ENCODE peak calls at places on chromosome 13, in ten cellular contexts. One of them, this sample, is unnamed.

GRCh38 chr13:28535734-28536133 is 40.8 kb upstream of the FLT1 start:
- DNase-seq in upper lobe of right lung: no peak
- DNase-seq in psoas muscle: no peak
- DNase-seq in heart left ventricle: no peak
- DNase-seq in WERI-Rb-1: no peak
- DNase-seq in colonic mucosa: no peak
- DNase-seq in cardiac muscle cell: no peak
- DNase-seq in small intestine: no peak
- DNase-seq in HCT116: no peak
- DNase-seq in body of pancreas: no peak
- DNase-seq in this sample: no peak

GRCh38 chr13:26686285-26686684 is 74.3 kb downstream of the GPR12 start:
- DNase-seq in psoas muscle: no peak
- DNase-seq in colonic mucosa: no peak
- DNase-seq in HCT116: no peak
- DNase-seq in small intestine: no peak
- DNase-seq in cardiac muscle cell: no peak
- DNase-seq in heart left ventricle: no peak
- DNase-seq in upper lobe of right lung: no peak
- DNase-seq in body of pancreas: no peak
- DNase-seq in WERI-Rb-1: no peak
- DNase-seq in this sample: no peak

GRCh38 chr13:31051999-31052398 is 109.7 kb downstream of the HSPH1 start:
- DNase-seq in WERI-Rb-1: peak; percentile 42
- DNase-seq in colonic mucosa: no peak
- DNase-seq in psoas muscle: no peak
- DNase-seq in HCT116: peak; percentile 28
- DNase-seq in cardiac muscle cell: no peak
- DNase-seq in small intestine: no peak
- DNase-seq in body of pancreas: no peak
- DNase-seq in heart left ventricle: no peak
- DNase-seq in upper lobe of right lung: no peak
- DNase-seq in this sample: no peak

GRCh38 chr13:30745917-30746686 is 10.8 kb downstream of the ALOX5AP start:
- DNase-seq in HCT116: no peak
- DNase-seq in colonic mucosa: peak; percentile 81
- DNase-seq in WERI-Rb-1: no peak
- DNase-seq in upper lobe of right lung: no peak
- DNase-seq in psoas muscle: no peak
- DNase-seq in cardiac muscle cell: peak; percentile 51
- DNase-seq in heart left ventricle: no peak
- DNase-seq in body of pancreas: peak; percentile 46
- DNase-seq in small intestine: peak; percentile 93
- DNase-seq in this sample: no peak

GRCh38 chr13:110428281-110428680 is 121.2 kb downstream of the COL4A2 start:
- DNase-seq in psoas muscle: no peak
- DNase-seq in colonic mucosa: no peak
- DNase-seq in body of pancreas: no peak
- DNase-seq in HCT116: no peak
- DNase-seq in cardiac muscle cell: no peak
- DNase-seq in heart left ventricle: no peak
- DNase-seq in small intestine: no peak
- DNase-seq in upper lobe of right lung: no peak
- DNase-seq in WERI-Rb-1: no peak
- DNase-seq in this sample: no peak

GRCh38 chr13:37640499-37640898 is 41.9 kb upstream of the POSTN start:
- DNase-seq in WERI-Rb-1: peak; percentile 16
- DNase-seq in psoas muscle: no peak
- DNase-seq in upper lobe of right lung: no peak
- DNase-seq in colonic mucosa: no peak
- DNase-seq in heart left ventricle: no peak
- DNase-seq in body of pancreas: no peak
- DNase-seq in cardiac muscle cell: peak; percentile 89
- DNase-seq in small intestine: peak; percentile 2
- DNase-seq in HCT116: no peak
- DNase-seq in this sample: no peak

GRCh38 chr13:73708393-73708985 is 425.7 kb downstream of the KLF12 start:
- DNase-seq in heart left ventricle: no peak
- DNase-seq in small intestine: peak; percentile 87
- DNase-seq in colonic mucosa: peak; percentile 77
- DNase-seq in psoas muscle: no peak
- DNase-seq in WERI-Rb-1: peak; percentile 60
- DNase-seq in cardiac muscle cell: peak; percentile 84
- DNase-seq in body of pancreas: peak; percentile 67
- DNase-seq in HCT116: peak; percentile 57
- DNase-seq in upper lobe of right lung: no peak
- DNase-seq in this sample: no peak

GRCh38 chr13:65606622-65607021 is 1623.5 kb downstream of the PCDH9 start:
- DNase-seq in heart left ventricle: no peak
- DNase-seq in HCT116: no peak
- DNase-seq in colonic mucosa: no peak
- DNase-seq in WERI-Rb-1: no peak
- DNase-seq in upper lobe of right lung: no peak
- DNase-seq in body of pancreas: no peak
- DNase-seq in cardiac muscle cell: peak; percentile 72
- DNase-seq in psoas muscle: no peak
- DNase-seq in small intestine: no peak
- DNase-seq in this sample: no peak

GRCh38 chr13:101970339-101970738 is 431.5 kb downstream of the FGF14 start:
- DNase-seq in body of pancreas: no peak
- DNase-seq in WERI-Rb-1: no peak
- DNase-seq in heart left ventricle: no peak
- DNase-seq in colonic mucosa: no peak
- DNase-seq in HCT116: no peak
- DNase-seq in upper lobe of right lung: no peak
- DNase-seq in psoas muscle: no peak
- DNase-seq in cardiac muscle cell: no peak
- DNase-seq in small intestine: no peak
- DNase-seq in this sample: no peak

GRCh38 chr13:35714096-35714495 is 237.6 kb upstream of the MAB21L1 start:
- DNase-seq in psoas muscle: no peak
- DNase-seq in upper lobe of right lung: no peak
- DNase-seq in body of pancreas: no peak
- DNase-seq in heart left ventricle: no peak
- DNase-seq in WERI-Rb-1: peak; percentile 74
- DNase-seq in cardiac muscle cell: no peak
- DNase-seq in colonic mucosa: no peak
- DNase-seq in small intestine: no peak
- DNase-seq in HCT116: no peak
- DNase-seq in this sample: no peak

GRCh38 chr13:107650081-107650701 is 565.1 kb downstream of the LIG4 start:
- DNase-seq in heart left ventricle: peak; percentile 25
- DNase-seq in psoas muscle: peak; percentile 55
- DNase-seq in colonic mucosa: peak; percentile 33
- DNase-seq in small intestine: peak; percentile 21
- DNase-seq in cardiac muscle cell: peak; percentile 68
- DNase-seq in upper lobe of right lung: peak; percentile 74
- DNase-seq in WERI-Rb-1: peak; percentile 87
- DNase-seq in body of pancreas: peak; percentile 35
- DNase-seq in HCT116: peak; percentile 6
- DNase-seq in this sample: peak; percentile 36

GRCh38 chr13:23618341-23618740 is 48.1 kb downstream of the TNFRSF19 start:
- DNase-seq in HCT116: no peak
- DNase-seq in colonic mucosa: no peak
- DNase-seq in body of pancreas: no peak
- DNase-seq in cardiac muscle cell: peak; percentile 97
- DNase-seq in psoas muscle: no peak
- DNase-seq in heart left ventricle: no peak
- DNase-seq in WERI-Rb-1: no peak
- DNase-seq in upper lobe of right lung: no peak
- DNase-seq in small intestine: no peak
- DNase-seq in this sample: no peak

GRCh38 chr13:62631614-62632013 is 1216.0 kb upstream of the PCDH20 start:
- DNase-seq in upper lobe of right lung: no peak
- DNase-seq in heart left ventricle: no peak
- DNase-seq in body of pancreas: no peak
- DNase-seq in colonic mucosa: no peak
- DNase-seq in small intestine: no peak
- DNase-seq in WERI-Rb-1: no peak
- DNase-seq in cardiac muscle cell: no peak
- DNase-seq in HCT116: no peak
- DNase-seq in psoas muscle: no peak
- DNase-seq in this sample: no peak

GRCh38 chr13:35826626-35827254 is 304.4 kb downstream of the DCLK1 start:
- DNase-seq in psoas muscle: no peak
- DNase-seq in WERI-Rb-1: no peak
- DNase-seq in upper lobe of right lung: no peak
- DNase-seq in small intestine: no peak
- DNase-seq in colonic mucosa: no peak
- DNase-seq in HCT116: peak; percentile 22
- DNase-seq in body of pancreas: no peak
- DNase-seq in cardiac muscle cell: no peak
- DNase-seq in heart left ventricle: no peak
- DNase-seq in this sample: no peak

GRCh38 chr13:45121421-45121820 is 1.1 kb downstream of the GTF2F2 start:
- DNase-seq in colonic mucosa: no peak
- DNase-seq in cardiac muscle cell: peak; percentile 40
- DNase-seq in psoas muscle: no peak
- DNase-seq in upper lobe of right lung: no peak
- DNase-seq in HCT116: peak; percentile 16
- DNase-seq in heart left ventricle: no peak
- DNase-seq in small intestine: no peak
- DNase-seq in body of pancreas: no peak
- DNase-seq in WERI-Rb-1: no peak
- DNase-seq in this sample: no peak

GRCh38 chr13:80400164-80400767 is 59.3 kb upstream of the SPRY2 start:
- DNase-seq in psoas muscle: no peak
- DNase-seq in cardiac muscle cell: no peak
- DNase-seq in colonic mucosa: no peak
- DNase-seq in body of pancreas: no peak
- DNase-seq in WERI-Rb-1: no peak
- DNase-seq in HCT116: no peak
- DNase-seq in upper lobe of right lung: no peak
- DNase-seq in small intestine: peak; percentile 7
- DNase-seq in heart left ventricle: no peak
- DNase-seq in this sample: no peak

GRCh38 chr13:105778196-105778595 is 757.3 kb downstream of the EFNB2 start:
- DNase-seq in HCT116: no peak
- DNase-seq in body of pancreas: no peak
- DNase-seq in psoas muscle: no peak
- DNase-seq in colonic mucosa: no peak
- DNase-seq in upper lobe of right lung: no peak
- DNase-seq in heart left ventricle: no peak
- DNase-seq in WERI-Rb-1: no peak
- DNase-seq in cardiac muscle cell: peak; percentile 28
- DNase-seq in small intestine: no peak
- DNase-seq in this sample: no peak

GRCh38 chr13:108915634-108916497 is 286.5 kb downstream of the MYO16 start:
- DNase-seq in HCT116: peak; percentile 91
- DNase-seq in WERI-Rb-1: peak; percentile 69
- DNase-seq in small intestine: peak; percentile 95
- DNase-seq in body of pancreas: peak; percentile 95
- DNase-seq in heart left ventricle: peak; percentile 60
- DNase-seq in cardiac muscle cell: peak; percentile 92
- DNase-seq in upper lobe of right lung: peak; percentile 90
- DNase-seq in psoas muscle: peak; percentile 80
- DNase-seq in colonic mucosa: peak; percentile 91
- DNase-seq in this sample: peak; percentile 86

GRCh38 chr13:26465514-26465913 is 92.0 kb upstream of the WASF3 start:
- DNase-seq in colonic mucosa: no peak
- DNase-seq in small intestine: no peak
- DNase-seq in cardiac muscle cell: peak; percentile 27
- DNase-seq in body of pancreas: no peak
- DNase-seq in WERI-Rb-1: no peak
- DNase-seq in upper lobe of right lung: no peak
- DNase-seq in HCT116: no peak
- DNase-seq in psoas muscle: peak; percentile 73
- DNase-seq in heart left ventricle: peak; percentile 60
- DNase-seq in this sample: no peak

DNA sequence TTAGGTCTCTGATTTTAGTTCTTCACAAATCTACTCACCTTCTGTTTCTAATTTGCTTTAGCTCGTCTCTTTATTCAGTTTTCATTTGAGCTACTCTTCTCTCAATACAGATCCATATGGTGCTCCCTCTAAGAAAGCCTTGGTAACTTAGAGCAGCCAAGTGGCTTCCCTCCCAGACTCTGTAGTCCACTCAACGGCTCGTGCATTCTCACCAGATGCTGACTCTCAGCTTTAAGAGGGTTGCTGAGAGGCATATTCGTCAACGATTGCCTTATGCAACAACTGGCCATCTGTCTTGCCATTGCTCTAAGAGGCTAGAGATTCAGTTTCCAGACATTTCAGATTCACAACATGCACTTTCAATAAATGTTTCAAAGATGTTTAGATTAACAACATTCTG is 785.8 kb upstream of the SLC10A2 start:
- DNase-seq in WERI-Rb-1: peak; percentile 83
- DNase-seq in psoas muscle: no peak
- DNase-seq in upper lobe of right lung: no peak
- DNase-seq in cardiac muscle cell: no peak
- DNase-seq in small intestine: no peak
- DNase-seq in HCT116: no peak
- DNase-seq in heart left ventricle: no peak
- DNase-seq in body of pancreas: no peak
- DNase-seq in colonic mucosa: no peak
- DNase-seq in this sample: no peak
- H3K9me3 ChIP-seq in WERI-Rb-1: no peaks in the 10 kb centered on the region
- H3K9me3 ChIP-seq in psoas muscle: no peaks in the 10 kb centered on the region
- H3K9me3 ChIP-seq in upper lobe of right lung: no peaks in the 10 kb centered on the region
- H3K9me3 ChIP-seq in cardiac muscle cell: peaks cover 3% of the 10 kb centered on the region
- H3K9me3 ChIP-seq in small intestine: no peaks in the 10 kb centered on the region
- H3K9me3 ChIP-seq in HCT116: no peaks in the 10 kb centered on the region
- H3K9me3 ChIP-seq in heart left ventricle: peaks cover 7% of the 10 kb centered on the region
- H3K9me3 ChIP-seq in body of pancreas: no peaks in the 10 kb centered on the region
- H3K9me3 ChIP-seq in colonic mucosa: no peaks in the 10 kb centered on the region
- H3K9me3 ChIP-seq in this sample: no peaks in the 10 kb centered on the region

GRCh38 chr13:112064222-112064621 is 2.7 kb upstream of the SOX1 start:
- DNase-seq in cardiac muscle cell: no peak
- DNase-seq in HCT116: no peak
- DNase-seq in small intestine: no peak
- DNase-seq in psoas muscle: no peak
- DNase-seq in upper lobe of right lung: no peak
- DNase-seq in body of pancreas: no peak
- DNase-seq in WERI-Rb-1: no peak
- DNase-seq in colonic mucosa: no peak
- DNase-seq in heart left ventricle: no peak
- DNase-seq in this sample: no peak
- H3K27me3 ChIP-seq in cardiac muscle cell: peaks cover 100% of the 10 kb centered on the region
- H3K27me3 ChIP-seq in HCT116: peaks cover 14% of the 10 kb centered on the region
- H3K27me3 ChIP-seq in small intestine: peaks cover 56% of the 10 kb centered on the region
- H3K27me3 ChIP-seq in psoas muscle: peaks cover 33% of the 10 kb centered on the region
- H3K27me3 ChIP-seq in upper lobe of right lung: peaks cover 83% of the 10 kb centered on the region
- H3K27me3 ChIP-seq in body of pancreas: peaks cover 25% of the 10 kb centered on the region
- H3K27me3 ChIP-seq in WERI-Rb-1: peaks cover 81% of the 10 kb centered on the region
- H3K27me3 ChIP-seq in colonic mucosa: peaks cover 82% of the 10 kb centered on the region
- H3K27me3 ChIP-seq in heart left ventricle: peaks cover 88% of the 10 kb centered on the region
- H3K27me3 ChIP-seq in this sample: peaks cover 91% of the 10 kb centered on the region

GRCh38 chr13:103312467-103312866 is 246.2 kb upstream of the SLC10A2 start:
- DNase-seq in small intestine: no peak
- DNase-seq in body of pancreas: no peak
- DNase-seq in psoas muscle: no peak
- DNase-seq in WERI-Rb-1: no peak
- DNase-seq in cardiac muscle cell: no peak
- DNase-seq in heart left ventricle: no peak
- DNase-seq in colonic mucosa: no peak
- DNase-seq in upper lobe of right lung: no peak
- DNase-seq in HCT116: no peak
- DNase-seq in this sample: no peak
- H3K9me3 ChIP-seq in small intestine: no peaks in the 10 kb centered on the region
- H3K9me3 ChIP-seq in body of pancreas: no peaks in the 10 kb centered on the region
- H3K9me3 ChIP-seq in psoas muscle: no peaks in the 10 kb centered on the region
- H3K9me3 ChIP-seq in WERI-Rb-1: no peaks in the 10 kb centered on the region
- H3K9me3 ChIP-seq in cardiac muscle cell: no peaks in the 10 kb centered on the region
- H3K9me3 ChIP-seq in heart left ventricle: no peaks in the 10 kb centered on the region
- H3K9me3 ChIP-seq in colonic mucosa: no peaks in the 10 kb centered on the region
- H3K9me3 ChIP-seq in upper lobe of right lung: no peaks in the 10 kb centered on the region
- H3K9me3 ChIP-seq in HCT116: peaks cover 5% of the 10 kb centered on the region
- H3K9me3 ChIP-seq in this sample: no peaks in the 10 kb centered on the region

GRCh38 chr13:88552966-88553365 is 881.8 kb downstream of the SLITRK5 start:
- DNase-seq in heart left ventricle: no peak
- DNase-seq in HCT116: no peak
- DNase-seq in small intestine: no peak
- DNase-seq in upper lobe of right lung: no peak
- DNase-seq in WERI-Rb-1: no peak
- DNase-seq in psoas muscle: no peak
- DNase-seq in cardiac muscle cell: no peak
- DNase-seq in colonic mucosa: no peak
- DNase-seq in body of pancreas: no peak
- DNase-seq in this sample: no peak
- H3K27me3 ChIP-seq in heart left ventricle: no peaks in the 10 kb centered on the region
- H3K27me3 ChIP-seq in HCT116: no peaks in the 10 kb centered on the region
- H3K27me3 ChIP-seq in small intestine: no peaks in the 10 kb centered on the region
- H3K27me3 ChIP-seq in upper lobe of right lung: no peaks in the 10 kb centered on the region
- H3K27me3 ChIP-seq in WERI-Rb-1: no peaks in the 10 kb centered on the region
- H3K27me3 ChIP-seq in psoas muscle: no peaks in the 10 kb centered on the region
- H3K27me3 ChIP-seq in cardiac muscle cell: no peaks in the 10 kb centered on the region
- H3K27me3 ChIP-seq in colonic mucosa: no peaks in the 10 kb centered on the region
- H3K27me3 ChIP-seq in body of pancreas: no peaks in the 10 kb centered on the region
- H3K27me3 ChIP-seq in this sample: no peaks in the 10 kb centered on the region

This sample was measured in left lung.